ENCODE peak calls at places on chromosomes 11 and 22, in nine cellular contexts. O, L, S, A, U, Q, D, C and W are unnamed samples.

GRCh38 chr11:15793032-15793996 is 563.0 kb downstream of the SOX6 start:
- DNase-seq in O (no peak), L (no peak), S (no peak), A (no peak), U (peak; percentile 25), Q (no peak), D (peak; percentile 70), C (no peak), W (no peak)

GRCh38 chr11:8768625-8769333 is 86.2 kb downstream of the RPL27A start:
- DNase-seq in O (no peak), L (peak; percentile 30), S (peak; percentile 79), A (no peak), U (peak; percentile 38), Q (no peak), D (peak; percentile 91), C (peak; percentile 64), W (no peak)

GRCh38 chr11:78208257-78209165 is 19.8 kb downstream of the USP35 start:
- DNase-seq in O (no peak), L (no peak), S (peak; percentile 47), A (no peak), U (no peak), Q (no peak), D (peak; percentile 9), C (no peak), W (no peak)

GRCh38 chr11:1156506-1157340 is 1.0 kb upstream of the MUC5AC start:
- DNase-seq in O (peak; percentile 11), L (no peak), S (no peak), A (no peak), U (no peak), Q (no peak), D (no peak), C (no peak), W (peak; percentile 21)

GRCh38 chr11:10355257-10355661 is 50.4 kb downstream of the ADM start:
- DNase-seq in O (no peak), L (no peak), S (peak; percentile 81), A (no peak), U (no peak), Q (no peak), D (peak; percentile 46), C (no peak), W (no peak)

GRCh38 chr22:29559030-29559429 is 5.5 kb upstream of the THOC5 start:
- DNase-seq in O (no peak), L (no peak), S (no peak), A (no peak), U (no peak), Q (no peak), D (no peak), C (no peak), W (no peak)

GRCh38 chr22:48694296-48694883 is 1133.3 kb downstream of the BRD1 start:
- DNase-seq in O (no peak), L (no peak), S (no peak), A (no peak), U (no peak), Q (no peak), D (no peak), C (no peak), W (no peak)

GRCh38 chr11:64675417-64676252 is 47.4 kb downstream of the NRXN2 start:
- DNase-seq in O (peak; percentile 60), L (peak; percentile 52), S (peak; percentile 82), A (no peak), U (peak; percentile 64), Q (no peak), D (peak; percentile 80), C (no peak), W (peak; percentile 62)

GRCh38 chr11:59186130-59186594 is 14.2 kb downstream of the DTX4 start:
- DNase-seq in O (peak; percentile 79), L (no peak), S (no peak), A (peak; percentile 65), U (peak; percentile 34), Q (peak; percentile 72), D (no peak), C (peak; percentile 83), W (peak; percentile 80)

GRCh38 chr11:39809833-39810232 is 1649.6 kb downstream of the LRRC4C start:
- DNase-seq in O (no peak), L (no peak), S (no peak), A (no peak), U (no peak), Q (no peak), D (no peak), C (no peak), W (no peak)

GRCh38 chr22:22770881-22771280 is 116.7 kb upstream of the IGLL5 start:
- DNase-seq in O (no peak), L (no peak), S (no peak), A (no peak), U (no peak), Q (no peak), D (no peak), C (no peak), W (no peak)

GRCh38 chr22:22769434-22770279 is 118.0 kb upstream of the IGLL5 start:
- DNase-seq in O (no peak), L (no peak), S (no peak), A (no peak), U (no peak), Q (no peak), D (no peak), C (no peak), W (no peak)

GRCh38 chr22:22768885-22769284 is 118.7 kb upstream of the IGLL5 start:
- DNase-seq in O (no peak), L (no peak), S (no peak), A (no peak), U (no peak), Q (no peak), D (no peak), C (no peak), W (no peak)

GRCh38 chr22:22770280-22770871 is 117.2 kb upstream of the IGLL5 start:
- DNase-seq in O (no peak), L (no peak), S (no peak), A (peak; percentile 65), U (peak; percentile 26), Q (peak; percentile 80), D (peak; percentile 27), C (peak; percentile 97), W (no peak)

DNA sequence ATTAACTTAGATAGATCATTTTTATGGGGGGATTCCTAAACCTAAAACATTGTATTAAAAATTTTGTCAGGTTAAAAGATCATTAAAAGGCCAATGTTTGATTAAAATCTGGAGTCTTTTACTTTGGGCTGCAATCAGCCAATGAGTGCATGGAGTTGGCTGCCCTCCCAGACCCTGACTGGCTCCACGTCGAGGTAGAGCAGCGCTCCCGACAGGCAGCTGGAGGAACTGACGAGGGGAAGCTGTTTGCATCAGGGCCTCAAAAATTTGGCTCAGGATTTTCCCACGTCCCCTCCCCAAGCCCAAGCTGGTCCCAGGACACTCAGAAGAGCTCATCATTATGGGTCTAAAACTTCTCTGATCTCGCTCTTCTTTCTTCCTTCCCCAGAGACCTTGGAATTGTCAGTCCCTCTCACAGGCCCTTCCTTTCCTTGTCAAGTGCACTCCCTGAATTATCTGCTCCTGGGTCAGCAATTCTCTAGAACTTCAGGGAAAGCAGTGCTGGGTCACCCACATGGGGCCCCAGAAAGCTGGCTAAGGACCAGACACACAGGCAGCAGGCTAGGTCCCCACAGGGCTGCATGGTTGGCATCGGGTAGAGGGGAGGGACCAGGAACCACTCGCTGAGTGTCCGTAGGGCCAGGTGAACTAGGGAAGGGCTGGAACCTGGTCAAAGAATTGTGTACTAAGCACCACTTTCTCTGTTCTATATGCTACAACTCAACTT is 119.6 kb upstream of the IGLL5 start:
- DNase-seq in O (no peak), L (no peak), S (no peak), A (peak; percentile 18), U (no peak), Q (peak; percentile 80), D (no peak), C (peak; percentile 76), W (no peak)
- TF ChIP-seq CTCF in O (no peak), L (no peak), S (no peak), A (no peak), U (no peak), Q (peak; percentile 64), D (no peak), C (no peak), W (no peak)

DNA sequence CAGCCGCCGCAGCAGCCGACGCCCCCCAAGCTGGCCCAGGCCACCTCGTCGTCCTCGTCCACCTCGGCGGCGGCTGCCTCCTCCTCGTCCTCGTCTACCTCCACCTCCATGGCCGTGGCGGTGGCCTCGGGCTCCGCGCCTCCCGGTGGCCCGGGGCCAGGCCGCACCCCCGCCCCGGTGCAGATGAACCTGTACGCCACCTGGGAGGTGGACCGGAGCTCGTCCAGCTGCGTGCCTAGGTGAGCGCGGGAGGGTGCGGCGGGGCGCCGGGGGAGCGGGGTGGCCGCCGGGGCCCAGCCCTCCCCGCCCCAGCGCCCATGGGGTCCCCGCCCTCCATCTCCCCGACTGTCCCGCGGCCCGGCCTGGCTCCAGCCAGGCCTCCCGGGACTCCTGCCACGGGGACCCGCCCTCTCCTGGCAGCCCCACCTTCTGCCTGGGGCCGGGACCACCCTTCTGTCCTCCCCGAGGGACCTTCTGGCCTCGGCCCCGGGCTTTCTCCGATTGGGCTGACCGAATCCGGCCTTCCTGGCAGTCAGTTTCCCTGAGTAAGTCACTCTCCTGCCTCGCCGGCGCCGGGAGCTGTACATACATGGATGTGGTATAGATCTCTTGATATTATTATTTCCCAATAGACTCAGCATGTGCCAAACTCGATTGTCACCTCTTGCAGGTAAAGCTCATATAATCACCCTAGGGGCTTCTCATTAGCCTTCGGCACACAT is 693 bp downstream of the PACS1 start:
- DNase-seq in O (no peak), L (no peak), S (no peak), A (peak; percentile 35), U (peak; percentile 31), Q (peak; percentile 56), D (peak; percentile 19), C (peak; percentile 63), W (peak; percentile 52)
- TF ChIP-seq CTCF in O (no peak), L (no peak), S (no peak), A (no peak), U (no peak), Q (no peak), D (no peak), C (no peak), W (no peak)

GRCh38 chr11:79727221-79727620 is 286.4 kb upstream of the TENM4 start:
- DNase-seq in O (no peak), L (no peak), S (no peak), A (no peak), U (no peak), Q (no peak), D (no peak), C (no peak), W (no peak)
- TF ChIP-seq CTCF in O (no peak), L (no peak), S (no peak), A (no peak), U (no peak), Q (peak; percentile 32), D (no peak), C (no peak), W (no peak)

GRCh38 chr22:31846161-31847115 is 92.6 kb downstream of the DEPDC5 start:
- DNase-seq in O (peak; percentile 51), L (no peak), S (no peak), A (peak; percentile 24), U (no peak), Q (peak; percentile 49), D (peak; percentile 29), C (peak; percentile 26), W (peak; percentile 53)
- TF ChIP-seq CTCF in O (peak; percentile 32), L (no peak), S (peak; percentile 7), A (no peak), U (no peak), Q (peak; percentile 33), D (peak; percentile 63), C (peak; percentile 61), W (peak; percentile 7)

GRCh38 chr11:20672575-20672974 is 3.2 kb downstream of the NELL1 start:
- DNase-seq in O (no peak), L (no peak), S (no peak), A (no peak), U (no peak), Q (peak; percentile 64), D (no peak), C (peak; percentile 18), W (no peak)
- TF ChIP-seq CTCF in O (peak; percentile 37), L (no peak), S (peak; percentile 11), A (peak; percentile 41), U (peak; percentile 27), Q (peak; percentile 69), D (peak; percentile 61), C (peak; percentile 35), W (peak; percentile 16)

GRCh38 chr11:130816941-130817607 is 99.2 kb downstream of the SNX19 start:
- DNase-seq in O (no peak), L (peak; percentile 32), S (no peak), A (no peak), U (no peak), Q (no peak), D (no peak), C (no peak), W (no peak)
- TF ChIP-seq CTCF in O (no peak), L (no peak), S (no peak), A (no peak), U (no peak), Q (no peak), D (no peak), C (no peak), W (no peak)